ENCODE peak calls at places on chromosomes 12 and 14, in eight cellular contexts. H is AG09309, B is glutamatergic neuron, G is fibroblast of lung, J is SK-N-SH, Y is HFFc6, Q is astrocyte of the spinal cord, I is fibroblast of pulmonary artery. V is an unnamed sample.
A peak's percentile ranks its signal among the peaks of the same experiment; 100 is the strongest.

GRCh38 chr14:50233335-50234250 is 2.2 kb upstream of the SOS2 start:
- DNase-seq in H (no peak), B (no peak), G (no peak), J (no peak), Y (no peak), Q (no peak), I (no peak), V (no peak)

GRCh38 chr14:56027421-56027820 is 90.8 kb upstream of the PELI2 start:
- DNase-seq in H (no peak), B (no peak), G (no peak), J (no peak), Y (no peak), Q (no peak), I (no peak), V (no peak)

GRCh38 chr12:3698218-3698974 is 54.5 kb downstream of the CRACR2A start:
- DNase-seq in H (peak; percentile 90), B (no peak), G (peak; percentile 87), J (peak; percentile 48), Y (peak; percentile 94), Q (peak; percentile 92), I (peak; percentile 87), V (no peak)

GRCh38 chr14:104443391-104444158 is 136.0 kb upstream of the C14orf180 start:
- DNase-seq in H (no peak), B (no peak), G (no peak), J (peak; percentile 63), Y (no peak), Q (no peak), I (no peak), V (peak; percentile 58)

GRCh38 chr12:79409562-79409961 is 281.2 kb downstream of the PAWR start:
- DNase-seq in H (no peak), B (no peak), G (peak; percentile 90), J (no peak), Y (peak; percentile 66), Q (peak; percentile 93), I (peak; percentile 91), V (no peak)

GRCh38 chr14:61608245-61609142 is 86.8 kb upstream of the HIF1A start:
- DNase-seq in H (no peak), B (peak; percentile 54), G (peak; percentile 60), J (peak; percentile 52), Y (peak; percentile 25), Q (peak; percentile 85), I (peak; percentile 57), V (no peak)

GRCh38 chr12:128810182-128811127 is 13.3 kb downstream of the SLC15A4 start:
- DNase-seq in H (no peak), B (no peak), G (no peak), J (peak; percentile 42), Y (peak; percentile 15), Q (no peak), I (no peak), V (no peak)

GRCh38 chr14:53016491-53016890 is 65.6 kb upstream of the FERMT2 start:
- DNase-seq in H (no peak), B (no peak), G (no peak), J (no peak), Y (peak; percentile 12), Q (peak; percentile 54), I (peak; percentile 28), V (no peak)

GRCh38 chr12:1013618-1014489 is 22.8 kb downstream of the ERC1 start:
- DNase-seq in H (peak; percentile 32), B (no peak), G (peak; percentile 86), J (no peak), Y (peak; percentile 71), Q (peak; percentile 84), I (peak; percentile 83), V (no peak)

GRCh38 chr14:54338696-54339317 is 58.0 kb upstream of the CDKN3 start:
- DNase-seq in H (peak; percentile 29), B (no peak), G (peak; percentile 68), J (no peak), Y (peak; percentile 18), Q (peak; percentile 73), I (peak; percentile 77), V (no peak)

GRCh38 chr14:63650336-63650952 is 8.8 kb upstream of the WDR89 start:
- DNase-seq in H (no peak), B (no peak), G (peak; percentile 43), J (no peak), Y (no peak), Q (no peak), I (peak; percentile 44), V (no peak)

GRCh38 chr12:50640321-50640939 is 123.5 kb upstream of the ATF1 start:
- DNase-seq in H (no peak), B (no peak), G (no peak), J (no peak), Y (no peak), Q (no peak), I (no peak), V (no peak)

GRCh38 chr12:23540572-23540971 is 408.9 kb downstream of the SOX5 start:
- DNase-seq in H (no peak), B (no peak), G (no peak), J (peak; percentile 46), Y (no peak), Q (no peak), I (no peak), V (no peak)

GRCh38 chr12:104846056-104846762 is 111.9 kb downstream of the SLC41A2 start:
- DNase-seq in H (peak; percentile 14), B (no peak), G (no peak), J (no peak), Y (peak; percentile 31), Q (peak; percentile 33), I (no peak), V (no peak)

GRCh38 chr14:103558071-103558882 is 4.2 kb downstream of the BAG5 start:
- DNase-seq in H (peak; percentile 43), B (no peak), G (peak; percentile 62), J (no peak), Y (peak; percentile 53), Q (peak; percentile 70), I (peak; percentile 57), V (no peak)

GRCh38 chr12:31590730-31591307 is at the start of gene DENND5B:
- DNase-seq in H (no peak), B (peak; percentile 90), G (peak; percentile 66), J (peak; percentile 93), Y (peak; percentile 33), Q (peak; percentile 66), I (peak; percentile 76), V (peak; percentile 90)
- TF ChIP-seq CTCF in H (no peak), B (no peak), G (no peak), J (peak; percentile 3), Y (no peak), Q (no peak), I (no peak), V (no peak)

GRCh38 chr12:57940052-57940914 is 1.1 kb upstream of the ATP23 start:
- DNase-seq in H (no peak), B (no peak), G (no peak), J (no peak), Y (no peak), Q (no peak), I (no peak), V (no peak)

GRCh38 chr12:57943438-57944080 is 2.2 kb downstream of the ATP23 start:
- DNase-seq in H (no peak), B (no peak), G (no peak), J (no peak), Y (no peak), Q (no peak), I (no peak), V (no peak)

GRCh38 chr12:57940915-57941164 is 527 bp upstream of the ATP23 start:
- DNase-seq in H (no peak), B (no peak), G (no peak), J (no peak), Y (no peak), Q (no peak), I (no peak), V (no peak)

GRCh38 chr12:57939291-57939690 is 2.1 kb upstream of the ATP23 start:
- DNase-seq in H (no peak), B (no peak), G (no peak), J (no peak), Y (no peak), Q (no peak), I (peak; percentile 8), V (no peak)

DNA sequence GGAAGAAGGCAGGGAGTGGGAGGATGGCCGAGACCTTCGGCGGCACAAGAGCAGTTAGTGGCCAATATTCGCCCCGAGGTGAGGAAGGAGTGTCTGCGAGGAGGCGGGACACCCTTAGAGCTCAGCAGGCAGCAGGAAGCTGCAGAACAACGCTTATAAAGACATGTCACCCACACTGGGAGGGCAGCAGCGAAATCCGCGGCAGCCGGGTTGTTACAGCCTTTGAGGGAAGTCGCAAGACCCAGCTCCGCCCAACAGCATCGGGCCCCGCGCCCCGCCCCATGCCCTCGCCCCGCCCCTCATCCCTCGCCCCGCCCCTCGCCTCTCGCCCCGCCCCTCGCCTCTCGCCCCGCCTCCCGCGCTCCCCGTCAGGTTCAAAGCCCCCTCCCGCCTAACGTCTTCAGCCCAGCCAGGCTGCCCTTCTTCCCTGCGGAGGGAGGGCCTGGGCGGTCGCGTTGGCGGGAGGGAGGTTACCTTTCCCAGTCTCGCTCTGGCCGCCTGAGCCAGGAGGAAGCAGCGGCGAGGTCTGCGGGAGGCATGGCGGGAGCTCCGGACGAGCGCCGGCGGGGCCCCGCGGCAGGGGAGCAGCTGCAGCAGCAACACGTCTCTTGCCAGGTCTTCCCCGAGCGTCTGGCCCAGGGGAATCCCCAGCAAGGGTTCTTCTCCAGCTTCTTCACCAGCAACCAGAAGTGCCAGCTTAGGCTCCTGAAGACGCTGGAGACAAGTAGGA is at the start of gene ATP23:
- DNase-seq in H (peak; percentile 38), B (peak; percentile 84), G (peak; percentile 81), J (peak; percentile 96), Y (peak; percentile 82), Q (peak; percentile 89), I (peak; percentile 88), V (peak; percentile 89)
- TF ChIP-seq CTCF in H (no peak), B (no peak), G (no peak), J (no peak), Y (no peak), Q (no peak), I (no peak), V (no peak)

GRCh38 chr14:91060472-91061308 is at the start of gene RPS6KA5:
- DNase-seq in H (peak; percentile 100), B (peak; percentile 100), G (peak; percentile 100), J (peak; percentile 92), Y (peak; percentile 100), Q (peak; percentile 100), I (peak; percentile 100), V (peak; percentile 99)
- TF ChIP-seq CTCF in H (no peak), B (no peak), G (no peak), J (no peak), Y (no peak), Q (no peak), I (no peak), V (no peak)

GRCh38 chr12:6958609-6959375 is 7.6 kb downstream of the PTPN6 start:
- DNase-seq in H (no peak), B (no peak), G (no peak), J (peak; percentile 16), Y (no peak), Q (no peak), I (no peak), V (no peak)

GRCh38 chr12:6956332-6956727 is 5.2 kb downstream of the PTPN6 start:
- DNase-seq in H (no peak), B (no peak), G (no peak), J (peak; percentile 27), Y (no peak), Q (no peak), I (no peak), V (no peak)

GRCh38 chr12:6955462-6956331 is 4.5 kb downstream of the PTPN6 start:
- DNase-seq in H (no peak), B (no peak), G (no peak), J (peak; percentile 21), Y (no peak), Q (no peak), I (no peak), V (no peak)

GRCh38 chr12:6957741-6958608 is 6.8 kb downstream of the PTPN6 start:
- DNase-seq in H (no peak), B (no peak), G (no peak), J (no peak), Y (no peak), Q (no peak), I (no peak), V (no peak)

GRCh38 chr12:6957151-6957701 is 6.1 kb downstream of the PTPN6 start:
- DNase-seq in H (no peak), B (no peak), G (no peak), J (peak; percentile 15), Y (no peak), Q (no peak), I (no peak), V (no peak)
- TF ChIP-seq CTCF in H (no peak), B (no peak), G (no peak), J (no peak), Y (no peak), Q (no peak), I (no peak), V (no peak)